ENCODE peak calls at places on chromosomes 12 and 14, in nine cellular contexts. D, R, V, E, H, L, Q, S and B are unnamed samples.

GRCh38 chr14:20989787-20990600 is at the start of gene METTL17:
- DNase-seq in S (peak), R (peak), E (peak), H (peak), L (peak), D (peak), Q (peak), V (peak), B (peak)

GRCh38 chr12:65699251-65699650 is 125.0 kb upstream of the HMGA2 start:
- DNase-seq in D (no peak), E (peak), V (no peak), L (no peak), Q (no peak), H (peak), R (no peak), S (no peak), B (no peak)

GRCh38 chr12:65602579-65603295 is 221.5 kb upstream of the HMGA2 start:
- DNase-seq in L (peak), D (peak), R (peak), V (peak), E (peak), Q (peak), S (peak), H (peak), B (peak)

GRCh38 chr12:1922985-1923384 is 4.5 kb upstream of the CACNA2D4 start:
- DNase-seq in Q (no peak), L (no peak), S (no peak), H (no peak), V (no peak), R (peak), D (no peak), E (no peak), B (no peak)

GRCh38 chr12:93699271-93700141 is 22.3 kb downstream of the CRADD start:
- DNase-seq in E (peak), Q (no peak), V (no peak), H (peak), L (no peak), R (no peak), D (no peak), S (no peak), B (no peak)

GRCh38 chr12:121799175-121799841 is 4.5 kb upstream of the SETD1B start:
- DNase-seq in D (peak), Q (peak), V (peak), E (no peak), R (peak), S (peak), L (peak), H (peak), B (peak)

GRCh38 chr14:105300542-105301102 is at the start of gene BRF1:
- DNase-seq in L (peak), H (peak), V (peak), E (peak), Q (peak), R (peak), S (peak), D (peak), B (peak)

GRCh38 chr14:20455355-20456300 is 602 bp downstream of the APEX1 start:
- DNase-seq in D (peak), E (no peak), V (no peak), R (peak), H (peak), L (no peak), S (no peak), Q (peak), B (no peak)

GRCh38 chr14:35220920-35221319 is 71.3 kb upstream of the PSMA6 start:
- DNase-seq in L (no peak), Q (no peak), S (no peak), D (no peak), H (no peak), E (no peak), V (no peak), R (no peak), B (no peak)

GRCh38 chr14:84458881-84459280 is 1071.1 kb upstream of the FLRT2 start:
- DNase-seq in D (no peak), R (no peak), L (no peak), V (no peak), Q (peak), S (no peak), H (no peak), E (no peak), B (no peak)

GRCh38 chr14:78633747-78634146 is 463.6 kb downstream of the NRXN3 start:
- DNase-seq in D (no peak), E (no peak), H (no peak), R (no peak), Q (peak), L (peak), S (no peak), V (no peak), B (no peak)

GRCh38 chr12:13196302-13196921 is at the start of gene EMP1:
- DNase-seq in H (peak), D (peak), R (peak), S (peak), Q (peak), E (peak), L (no peak), V (peak), B (peak)

GRCh38 chr14:104114421-104115130 is 23.8 kb upstream of the KIF26A start:
- DNase-seq in R (no peak), Q (no peak), V (no peak), S (no peak), H (no peak), E (no peak), L (no peak), D (no peak), B (no peak)

GRCh38 chr12:45076417-45077031 is 25.6 kb upstream of the DBX2 start:
- DNase-seq in V (no peak), R (no peak), L (peak), D (no peak), Q (no peak), S (no peak), E (no peak), H (no peak), B (peak)

GRCh38 chr12:121224591-121224990 is 14.7 kb downstream of the P2RX4 start:
- DNase-seq in Q (no peak), R (no peak), S (peak), D (no peak), E (no peak), H (no peak), L (no peak), V (no peak), B (no peak)

GRCh38 chr12:389138-390096 is at the start of gene KDM5A:
- DNase-seq in E (peak), R (peak), Q (no peak), H (peak), S (peak), V (peak), D (peak), L (no peak), B (peak)

GRCh38 chr12:119036878-119037493 is 55.6 kb downstream of the SRRM4 start:
- DNase-seq in L (peak), R (peak), S (no peak), E (peak), Q (peak), V (no peak), H (peak), D (peak), B (peak)

GRCh38 chr14:88002421-88002820 is 2.5 kb upstream of the GPR65 start:
- DNase-seq in L (no peak), V (no peak), H (no peak), Q (no peak), D (no peak), S (no peak), E (no peak), R (no peak), B (no peak)

GRCh38 chr12:98741229-98741614 is 96.1 kb downstream of the APAF1 start:
- DNase-seq in R (no peak), D (no peak), L (no peak), H (no peak), Q (no peak), E (no peak), S (peak), V (no peak), B (no peak)

GRCh38 chr14:45434221-45434620 is 181.2 kb upstream of the MIS18BP1 start:
- DNase-seq in V (no peak), R (no peak), Q (no peak), D (no peak), H (no peak), L (no peak), S (no peak), E (no peak), B (no peak)

GRCh38 chr12:127785535-127785934 is 481.4 kb upstream of the TMEM132C start:
- DNase-seq in E (peak), S (no peak), D (no peak), R (no peak), V (no peak), L (no peak), Q (no peak), H (no peak), B (no peak)

GRCh38 chr12:119322324-119322723 is 12.2 kb upstream of the CCDC60 start:
- DNase-seq in H (no peak), D (no peak), E (no peak), L (no peak), Q (no peak), S (no peak), R (no peak), V (no peak), B (no peak)

GRCh38 chr14:102201369-102201748 is 61.7 kb downstream of the WDR20 start:
- DNase-seq in E (no peak), V (no peak), Q (no peak), R (no peak), S (peak), L (no peak), D (no peak), H (no peak), B (no peak)

GRCh38 chr12:20492251-20492728 is 124.0 kb downstream of the PDE3A start:
- DNase-seq in D (peak), S (peak), V (no peak), H (peak), R (no peak), E (peak), Q (no peak), L (no peak), B (no peak)

GRCh38 chr12:122871851-122872785 is 23.8 kb downstream of the VPS37B start:
- DNase-seq in L (no peak), R (peak), V (no peak), D (no peak), H (peak), Q (no peak), S (peak), E (peak), B (peak)

GRCh38 chr14:23548351-23549318 is 2.9 kb downstream of the ZFHX2 start:
- DNase-seq in V (no peak), R (peak), Q (no peak), H (peak), S (no peak), D (no peak), E (no peak), L (no peak), B (peak)

GRCh38 chr12:953776-954175 is 4.3 kb upstream of the RAD52 start:
- DNase-seq in D (no peak), E (no peak), R (no peak), H (peak), S (peak), Q (no peak), L (no peak), V (no peak), B (no peak)

GRCh38 chr14:71680733-71681387 is 251.4 kb upstream of the RGS6 start:
- DNase-seq in D (no peak), S (no peak), H (no peak), L (no peak), V (no peak), Q (no peak), E (no peak), R (no peak), B (no peak)

GRCh38 chr12:537772-538171 is 78.0 kb downstream of the B4GALNT3 start:
- DNase-seq in V (no peak), S (no peak), R (no peak), L (no peak), D (no peak), Q (peak), E (no peak), H (no peak), B (no peak)